ENCODE peak calls at places on chromosome 1, in eight cellular contexts. T is suprapubic skin, X is sigmoid colon, R is hepatocyte, W is tibial artery, Y is fibroblast of lung, N is tibial nerve, E is left ventricle myocardium inferior. U is an unnamed sample.

GRCh38 chr1:22900451-22900850 is 72.2 kb downstream of the LACTBL1 start:
- DNase-seq in T (no peak), X (no peak), R (no peak), W (no peak), Y (no peak), N (no peak), E (no peak), U (no peak)

GRCh38 chr1:56491441-56491840 is 87.9 kb downstream of the PLPP3 start:
- DNase-seq in T (no peak), X (no peak), R (no peak), W (no peak), Y (peak; percentile 42), N (no peak), E (no peak), U (no peak)

GRCh38 chr1:46001087-46001785 is 131.2 kb downstream of the PIK3R3 start:
- DNase-seq in T (no peak), X (no peak), R (no peak), W (no peak), Y (no peak), N (no peak), E (no peak), U (no peak)

GRCh38 chr1:43058545-43059360 is 100.1 kb upstream of the SLC2A1 start:
- DNase-seq in T (no peak), X (no peak), R (peak; percentile 83), W (no peak), Y (peak; percentile 60), N (no peak), E (no peak), U (no peak)

GRCh38 chr1:54300395-54300794 is 100.4 kb downstream of the MRPL37 start:
- DNase-seq in T (no peak), X (no peak), R (no peak), W (no peak), Y (no peak), N (no peak), E (no peak), U (no peak)

GRCh38 chr1:2443285-2444137 is 31.1 kb upstream of the PEX10 start:
- DNase-seq in T (no peak), X (no peak), R (no peak), W (no peak), Y (no peak), N (no peak), E (no peak), U (no peak)

GRCh38 chr1:9760824-9761223 is 62.9 kb downstream of the CLSTN1 start:
- DNase-seq in T (no peak), X (no peak), R (no peak), W (no peak), Y (no peak), N (no peak), E (no peak), U (no peak)

GRCh38 chr1:165875171-165875570 is 47.8 kb downstream of the UCK2 start:
- DNase-seq in T (no peak), X (no peak), R (no peak), W (no peak), Y (no peak), N (no peak), E (no peak), U (no peak)

GRCh38 chr1:96559181-96559580 is 162.4 kb upstream of the PTBP2 start:
- DNase-seq in T (no peak), X (no peak), R (no peak), W (no peak), Y (no peak), N (no peak), E (no peak), U (no peak)

GRCh38 chr1:116904791-116905320 is 4.9 kb upstream of the PTGFRN start:
- DNase-seq in T (no peak), X (no peak), R (no peak), W (no peak), Y (peak; percentile 23), N (no peak), E (no peak), U (no peak)

GRCh38 chr1:85448358-85448757 is 16.6 kb downstream of the DDAH1 start:
- DNase-seq in T (no peak), X (no peak), R (no peak), W (no peak), Y (peak; percentile 67), N (no peak), E (no peak), U (no peak)

GRCh38 chr1:245016700-245017099 is 138.1 kb upstream of the KIF26B start:
- DNase-seq in T (no peak), X (no peak), R (no peak), W (no peak), Y (no peak), N (no peak), E (no peak), U (no peak)

GRCh38 chr1:197471248-197472035 is 203.4 kb downstream of the CRB1 start:
- DNase-seq in T (no peak), X (no peak), R (no peak), W (no peak), Y (peak; percentile 51), N (no peak), E (no peak), U (no peak)

GRCh38 chr1:180254496-180254819 is 24.4 kb downstream of the LHX4 start:
- DNase-seq in T (no peak), X (no peak), R (no peak), W (no peak), Y (no peak), N (no peak), E (no peak), U (no peak)

GRCh38 chr1:180254854-180255253 is 24.8 kb downstream of the LHX4 start:
- DNase-seq in T (no peak), X (peak; percentile 52), R (no peak), W (no peak), Y (no peak), N (no peak), E (no peak), U (no peak)

GRCh38 chr1:180255538-180256352 is 25.7 kb downstream of the LHX4 start:
- DNase-seq in T (no peak), X (no peak), R (no peak), W (no peak), Y (no peak), N (no peak), E (no peak), U (no peak)

GRCh38 chr1:180252638-180253536 is 22.8 kb downstream of the LHX4 start:
- DNase-seq in T (no peak), X (peak; percentile 77), R (peak; percentile 75), W (peak; percentile 78), Y (peak; percentile 34), N (peak; percentile 54), E (peak; percentile 67), U (no peak)

GRCh38 chr1:180253585-180254495 is 23.8 kb downstream of the LHX4 start:
- DNase-seq in T (no peak), X (no peak), R (no peak), W (no peak), Y (no peak), N (no peak), E (no peak), U (no peak)
- H3K4me1 ChIP-seq in T (no peaks in the 10 kb centered on the region), X (no peaks in the 10 kb centered on the region), R (no peaks in the 10 kb centered on the region), W (no peaks in the 10 kb centered on the region), Y (no peaks in the 10 kb centered on the region), N (no peaks in the 10 kb centered on the region), E (no peaks in the 10 kb centered on the region), U (no peaks in the 10 kb centered on the region)

DNA sequence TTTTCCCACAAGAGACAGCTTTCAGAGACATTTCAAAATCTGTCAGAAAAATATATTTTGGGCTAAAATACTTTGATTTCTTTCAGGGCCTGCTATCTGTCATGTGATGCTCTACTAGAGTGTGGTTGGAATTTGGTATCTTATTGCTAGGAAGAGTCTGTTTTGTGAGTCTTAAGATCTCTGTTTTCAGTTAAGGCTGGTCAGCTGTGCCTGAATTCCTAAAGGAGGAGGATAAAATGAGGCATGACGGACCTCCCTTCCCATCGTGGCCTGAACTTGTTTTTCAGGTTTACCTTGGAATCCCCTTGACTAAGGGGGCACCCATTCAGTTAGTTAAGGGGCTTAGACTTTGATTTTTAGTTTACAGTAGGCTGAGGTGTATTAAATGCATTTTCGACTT is 18.1 kb downstream of the CAPN2 start:
- DNase-seq in T (no peak), X (no peak), R (no peak), W (no peak), Y (no peak), N (no peak), E (no peak), U (no peak)
- H3K27ac ChIP-seq in T (peak overlapping the region; percentile 60), X (peak overlapping the region; percentile 72), R (peak overlapping the region; percentile 77), W (peak overlapping the region; percentile 75), Y (peak overlapping the region; percentile 90), N (no peak overlapping the region), E (peak overlapping the region; percentile 85), U (peak overlapping the region; percentile 84)

DNA sequence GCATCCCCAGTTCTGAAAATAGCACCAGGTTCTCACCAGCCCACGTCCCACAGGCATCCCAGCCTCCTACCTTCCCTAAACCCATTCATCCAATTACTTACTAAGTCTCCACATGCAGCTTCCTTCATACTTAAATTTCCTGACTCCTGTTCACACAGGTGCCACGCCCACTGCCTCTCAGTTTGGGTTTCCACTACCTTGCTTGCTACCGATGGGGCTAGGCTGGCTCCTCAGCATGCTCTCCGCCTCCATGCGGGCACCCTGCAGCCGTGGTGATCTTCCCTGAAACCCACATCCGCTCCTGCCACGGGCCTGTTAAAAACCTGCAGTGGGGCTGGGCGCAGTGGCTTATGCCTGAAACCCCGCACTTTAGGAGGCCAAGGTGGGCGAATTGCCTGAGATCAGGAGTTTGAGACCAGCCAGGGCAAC is 70.4 kb upstream of the ANGPTL1 start:
- DNase-seq in T (no peak), X (no peak), R (no peak), W (no peak), Y (no peak), N (no peak), E (no peak), U (no peak)
- TF ChIP-seq CTCF in T (no peak), X (no peak), R (no peak), W (no peak), Y (no peak), N (no peak), E (no peak), U (no peak)

GRCh38 chr1:93350322-93350721 is 4.6 kb downstream of the DR1 start:
- DNase-seq in T (no peak), X (no peak), R (no peak), W (no peak), Y (no peak), N (no peak), E (no peak), U (no peak)

GRCh38 chr1:93350875-93351274 is 5.2 kb downstream of the DR1 start:
- DNase-seq in T (no peak), X (no peak), R (no peak), W (no peak), Y (no peak), N (no peak), E (no peak), U (no peak)

GRCh38 chr1:93354749-93355148 is 9.0 kb downstream of the DR1 start:
- DNase-seq in T (no peak), X (no peak), R (no peak), W (no peak), Y (no peak), N (no peak), E (no peak), U (no peak)

GRCh38 chr1:93352376-93352775 is 6.7 kb downstream of the DR1 start:
- DNase-seq in T (no peak), X (no peak), R (no peak), W (no peak), Y (no peak), N (no peak), E (no peak), U (no peak)

DNA sequence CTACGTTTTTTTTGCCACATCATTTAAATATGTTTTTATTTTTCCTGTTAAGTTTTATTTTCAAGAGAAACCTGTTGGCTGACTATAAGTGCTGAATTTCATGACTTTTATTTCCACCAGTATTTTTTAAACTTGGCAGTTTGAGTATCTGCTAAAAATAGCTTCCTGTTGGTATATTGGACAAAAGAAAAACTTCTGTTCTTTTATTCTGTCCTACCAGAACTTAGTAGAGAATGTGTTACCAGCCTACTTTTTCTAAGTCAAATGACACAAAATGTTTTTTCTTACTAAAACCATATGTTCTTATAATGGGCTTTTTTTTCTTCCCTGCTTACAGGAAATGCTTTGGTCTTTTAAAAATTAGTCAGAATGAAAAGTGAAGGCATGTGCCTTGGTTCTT is 7.6 kb downstream of the DR1 start:
- DNase-seq in T (no peak), X (no peak), R (no peak), W (no peak), Y (peak; percentile 33), N (no peak), E (no peak), U (no peak)
- H3K4me1 ChIP-seq in T (peaks cover 62% of the 10 kb centered on the region), X (peaks cover 69% of the 10 kb centered on the region), R (peaks cover 14% of the 10 kb centered on the region), W (peaks cover 12% of the 10 kb centered on the region), Y (peaks cover 5% of the 10 kb centered on the region), N (peaks cover 4% of the 10 kb centered on the region), E (peaks cover 65% of the 10 kb centered on the region), U (peaks cover 47% of the 10 kb centered on the region)